ENCODE peak calls at places on chromosome 10, in eight cellular contexts. C is GM23338, O is heart right ventricle, F is astrocyte, V is lower leg skin, L is GM12865, E is body of pancreas, A is neural progenitor cell. T is an unnamed sample.

GRCh38 chr10:3987142-3987974 is 202.3 kb upstream of the KLF6 start:
- DNase-seq in V (no peak), L (no peak), A (no peak), C (no peak), E (no peak), F (peak), O (no peak), T (peak)

GRCh38 chr10:123972481-123973401 is 81.1 kb upstream of the CPXM2 start:
- DNase-seq in A (peak), V (peak), E (no peak), O (no peak), L (no peak), C (peak), F (no peak), T (no peak)

GRCh38 chr10:43120948-43121290 is 17.3 kb upstream of the CSGALNACT2 start:
- DNase-seq in V (peak), E (no peak), F (no peak), O (no peak), C (no peak), A (no peak), L (peak), T (no peak)

GRCh38 chr10:96287392-96288105 is 16.2 kb upstream of the BLNK start:
- DNase-seq in O (no peak), V (no peak), C (no peak), A (no peak), E (peak), F (no peak), L (peak), T (peak)

GRCh38 chr10:70498970-70499828 is 20.6 kb downstream of the PALD1 start:
- DNase-seq in C (peak), L (no peak), O (no peak), A (peak), V (no peak), F (no peak), E (no peak), T (no peak)

GRCh38 chr10:4351723-4352565 is 474.1 kb upstream of the AKR1E2 start:
- DNase-seq in C (no peak), A (no peak), O (no peak), V (no peak), E (no peak), L (no peak), F (peak), T (peak)

GRCh38 chr10:124681091-124681490 is 63.1 kb downstream of the FAM53B start:
- DNase-seq in O (no peak), C (no peak), A (no peak), V (no peak), L (no peak), F (no peak), E (no peak), T (no peak)

GRCh38 chr10:52128056-52128683 is 185.9 kb upstream of the DKK1 start:
- DNase-seq in V (no peak), L (no peak), C (peak), A (peak), E (no peak), O (peak), F (no peak), T (no peak)

GRCh38 chr10:124231188-124232135 is 138.1 kb upstream of the CHST15 start:
- DNase-seq in O (no peak), A (no peak), E (no peak), L (peak), V (peak), F (no peak), C (no peak), T (no peak)

GRCh38 chr10:109992485-109992884 is 15.3 kb upstream of the ADD3 start:
- DNase-seq in V (no peak), E (no peak), L (no peak), A (no peak), O (no peak), F (peak), C (no peak), T (peak)

GRCh38 chr10:44983066-44983894 is 4.7 kb upstream of the DEPP1 start:
- DNase-seq in L (no peak), O (no peak), A (no peak), V (peak), F (no peak), E (peak), C (no peak), T (no peak)

GRCh38 chr10:115095758-115096157 is 2.6 kb downstream of the ATRNL1 start:
- DNase-seq in V (no peak), F (no peak), A (no peak), O (no peak), L (no peak), E (no peak), C (no peak), T (no peak)

GRCh38 chr10:115092555-115093285 is 445 bp upstream of the ATRNL1 start:
- DNase-seq in C (peak), F (peak), E (peak), A (peak), O (peak), V (no peak), L (peak), T (peak)

GRCh38 chr10:115093776-115094361 is 704 bp downstream of the ATRNL1 start:
- DNase-seq in E (peak), V (no peak), L (peak), F (no peak), O (no peak), C (peak), A (peak), T (no peak)

GRCh38 chr10:115093286-115093775 is at the start of gene ATRNL1:
- DNase-seq in F (no peak), C (peak), V (no peak), O (peak), A (peak), L (peak), E (peak), T (no peak)

DNA sequence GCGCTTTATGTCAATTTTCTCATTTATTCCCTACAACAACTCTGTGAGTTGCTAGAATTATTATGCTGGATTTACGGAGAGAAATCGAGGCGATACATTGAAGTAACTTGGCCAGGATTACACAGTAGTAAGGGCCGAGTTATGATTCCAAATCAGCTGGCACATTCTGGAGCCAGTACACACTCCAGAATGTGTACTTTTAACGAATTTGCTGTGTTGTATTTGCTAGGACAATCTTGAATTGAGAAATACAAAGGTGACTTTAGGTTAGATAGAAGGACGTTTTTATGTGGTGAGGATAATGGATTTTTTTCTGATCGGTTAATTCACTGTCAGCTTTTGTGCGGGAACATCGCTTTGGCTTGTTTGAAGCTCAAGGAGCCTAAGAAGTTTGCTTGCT is 1.4 kb downstream of the ATRNL1 start:
- DNase-seq in O (no peak), A (no peak), V (no peak), F (no peak), L (no peak), E (no peak), C (no peak), T (no peak)
- H3K4me3 ChIP-seq in O (no peak), A (peak), V (no peak), F (no peak), L (no peak), E (no peak), C (peak), T (no peak)

GRCh38 chr10:100934084-100934659 is 21.4 kb downstream of the SLF2 start:
- DNase-seq in A (no peak), E (no peak), L (peak), V (no peak), C (peak), F (no peak), O (no peak), T (no peak)
- TF ChIP-seq CTCF in A (peak), E (peak), L (peak), V (no peak), C (peak), F (peak), O (peak), T (peak)

GRCh38 chr10:98038333-98038732 is 7.9 kb upstream of the CRTAC1 start:
- DNase-seq in F (no peak), O (no peak), E (no peak), V (no peak), L (no peak), A (peak), C (peak), T (no peak)

GRCh38 chr10:98035599-98035998 is 5.2 kb upstream of the CRTAC1 start:
- DNase-seq in F (no peak), A (no peak), C (no peak), V (no peak), E (no peak), L (no peak), O (no peak), T (no peak)

GRCh38 chr10:98041352-98042043 is 11.1 kb upstream of the CRTAC1 start:
- DNase-seq in C (peak), V (peak), O (peak), F (peak), L (peak), E (peak), A (peak), T (peak)

GRCh38 chr10:98039690-98040381 is 9.4 kb upstream of the CRTAC1 start:
- DNase-seq in O (no peak), E (no peak), L (no peak), F (no peak), V (no peak), C (no peak), A (no peak), T (no peak)
- H3K4me3 ChIP-seq in O (no peak), E (no peak), L (no peak), F (no peak), V (no peak), C (no peak), A (no peak), T (no peak)

GRCh38 chr10:86635402-86635801 is 18.9 kb upstream of the OPN4 start:
- DNase-seq in C (no peak), V (no peak), A (no peak), L (no peak), E (no peak), O (no peak), F (peak), T (peak)

GRCh38 chr10:86630079-86630478 is 24.3 kb upstream of the OPN4 start:
- DNase-seq in A (no peak), V (no peak), E (no peak), F (no peak), O (peak), L (no peak), C (no peak), T (peak)

GRCh38 chr10:86632951-86633350 is 21.4 kb upstream of the OPN4 start:
- DNase-seq in O (no peak), F (no peak), E (no peak), C (no peak), L (no peak), V (no peak), A (no peak), T (no peak)

DNA sequence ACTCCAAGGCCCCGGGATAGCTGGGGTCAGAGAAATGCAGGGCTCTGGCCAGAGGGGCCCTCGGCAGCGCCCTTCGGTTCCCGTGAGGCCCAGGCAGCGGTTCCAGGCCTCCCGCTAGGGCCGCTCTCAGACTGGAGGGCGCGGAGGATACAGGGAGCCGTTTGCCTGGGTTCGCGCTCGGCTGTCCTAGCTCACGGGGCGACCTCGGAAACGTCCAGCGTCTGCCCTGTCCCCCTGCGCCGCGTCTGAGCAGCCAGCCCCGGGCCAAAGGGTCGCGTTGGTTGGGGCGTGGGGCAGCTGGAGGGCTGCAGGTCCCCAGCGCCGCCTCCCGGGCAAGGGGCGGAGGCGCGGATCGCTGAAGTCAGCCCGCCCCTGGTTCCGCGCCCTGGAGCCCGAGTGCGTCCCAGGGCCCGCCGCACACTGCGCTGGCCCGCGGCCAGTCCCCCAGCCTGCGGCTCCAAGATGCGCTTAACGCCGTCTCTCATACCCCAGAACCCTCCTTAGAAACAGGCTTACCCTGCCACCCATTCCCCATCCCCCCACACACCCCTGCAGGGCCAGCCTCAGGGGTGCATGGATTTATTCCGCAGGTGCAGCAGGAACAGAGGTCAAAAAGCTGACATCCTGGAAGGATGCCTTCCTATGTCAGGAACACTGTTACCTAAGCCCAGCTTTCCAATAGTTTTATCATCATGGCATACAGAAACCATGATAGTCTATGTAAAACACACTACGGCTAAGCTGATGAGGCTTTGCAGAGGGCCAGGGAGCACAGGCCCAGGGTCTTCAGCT is 22.1 kb upstream of the OPN4 start:
- DNase-seq in O (peak), L (no peak), C (peak), F (no peak), E (no peak), V (no peak), A (peak), T (peak)
- TF ChIP-seq CTCF in O (peak), L (no peak), C (peak), F (no peak), E (no peak), V (no peak), A (peak), T (no peak)

DNA sequence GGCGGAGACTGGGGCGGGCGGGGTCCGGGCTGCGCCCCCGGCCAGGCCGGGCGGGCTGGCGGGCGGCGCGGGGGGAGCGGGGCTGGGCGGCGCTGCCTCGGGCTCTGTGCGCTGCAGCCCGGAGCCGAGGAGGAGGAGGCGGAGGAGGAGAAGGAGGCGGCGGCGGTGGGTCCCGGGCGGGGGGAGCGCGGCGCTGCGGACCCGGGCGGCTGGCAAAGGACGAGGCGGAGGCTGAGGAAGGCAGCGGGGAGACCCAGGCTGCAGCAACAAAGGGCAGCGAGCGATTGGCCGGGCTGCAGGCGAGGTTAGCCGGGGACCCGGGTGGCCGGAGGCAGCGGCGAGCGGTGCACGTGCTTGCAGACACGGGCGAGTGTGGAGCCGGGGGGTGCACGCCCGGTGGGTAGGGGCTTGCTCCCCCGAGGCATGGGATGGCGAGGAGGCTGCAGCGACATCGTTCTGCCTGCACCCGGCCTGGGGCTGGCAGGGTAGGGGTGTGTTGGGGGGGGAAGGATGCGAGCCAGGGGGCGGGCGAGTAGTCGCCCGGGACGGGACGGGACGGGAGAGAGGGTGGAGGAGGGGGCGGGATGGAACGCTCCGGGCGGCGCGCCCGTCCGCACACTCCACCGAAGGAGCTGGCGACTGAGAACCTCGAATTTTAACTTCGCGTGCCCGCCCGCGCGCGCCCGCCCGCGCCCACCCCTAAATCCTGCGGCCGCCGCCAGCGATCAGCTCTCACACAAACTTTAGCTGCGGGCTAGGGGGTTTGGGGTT is 844 bp upstream of the KAT6B start:
- DNase-seq in L (no peak), V (peak), O (peak), A (peak), E (no peak), F (no peak), C (peak), T (no peak)
- H3K4me3 ChIP-seq in L (peak), V (peak), O (peak), A (peak), E (peak), F (peak), C (peak), T (peak)

DNA sequence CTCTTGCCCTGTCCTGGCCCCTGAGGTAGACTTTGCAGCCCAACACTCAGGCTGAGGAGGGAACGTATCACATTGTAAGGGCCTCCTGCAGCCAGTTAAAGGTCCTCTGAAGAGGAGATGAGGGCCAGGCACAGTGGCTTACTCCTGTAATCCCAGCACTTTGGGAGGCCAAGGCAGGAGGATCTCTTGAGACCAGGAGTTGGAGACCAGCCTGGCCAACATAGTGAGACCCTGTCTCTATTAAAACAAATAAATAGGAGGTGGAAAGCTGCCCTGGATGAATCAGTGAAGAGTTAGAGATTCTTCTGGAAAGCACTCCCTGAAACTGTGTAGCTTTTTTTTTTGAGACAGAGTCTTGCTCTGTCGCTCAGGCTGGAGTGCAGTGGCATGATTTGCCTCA is 2.3 kb upstream of the C10orf62 start:
- DNase-seq in A (no peak), F (no peak), L (no peak), C (no peak), O (no peak), E (no peak), V (no peak), T (no peak)
- TF ChIP-seq CTCF in A (no peak), F (no peak), L (no peak), C (no peak), O (no peak), E (no peak), V (no peak), T (no peak)

DNA sequence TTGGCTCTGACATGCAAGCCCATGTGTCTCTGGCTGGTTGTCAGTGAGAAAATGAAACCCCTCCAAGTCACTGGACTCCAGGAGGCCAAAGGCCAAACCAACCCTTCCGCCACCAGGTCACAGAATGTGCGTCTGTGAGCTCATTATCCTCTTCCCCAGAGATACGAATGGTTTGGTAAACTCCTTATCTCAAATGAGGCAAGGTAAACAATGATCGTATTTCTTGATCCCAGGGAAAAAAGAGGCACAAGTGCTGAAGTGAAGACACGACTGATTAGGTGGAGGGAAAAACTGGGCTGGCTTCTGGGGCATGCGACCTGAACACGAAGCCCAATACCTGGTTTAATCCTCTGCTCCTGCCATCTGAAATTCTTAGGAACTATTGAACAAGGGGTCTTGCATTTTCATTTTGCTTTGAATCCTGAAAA is 70.6 kb upstream of the ARID5B start:
- DNase-seq in L (no peak), E (no peak), F (no peak), C (no peak), V (no peak), O (no peak), A (no peak), T (no peak)
- H3K4me3 ChIP-seq in L (no peak), E (no peak), F (no peak), C (no peak), V (no peak), O (no peak), A (no peak), T (no peak)

GRCh38 chr10:2625094-2625493 is 442.3 kb upstream of the PFKP start:
- DNase-seq in O (no peak), V (no peak), F (no peak), A (no peak), C (no peak), L (no peak), E (no peak), T (no peak)

GRCh38 chr10:2619927-2620326 is 447.4 kb upstream of the PFKP start:
- DNase-seq in C (no peak), L (no peak), O (no peak), F (no peak), A (no peak), E (no peak), V (no peak), T (no peak)

GRCh38 chr10:2623675-2624274 is 443.6 kb upstream of the PFKP start:
- DNase-seq in L (no peak), F (no peak), E (no peak), C (no peak), A (no peak), V (no peak), O (no peak), T (no peak)

GRCh38 chr10:2620827-2621521 is 446.4 kb upstream of the PFKP start:
- DNase-seq in L (no peak), O (no peak), V (no peak), F (no peak), A (peak), E (no peak), C (peak), T (no peak)

GRCh38 chr10:2619472-2619871 is 447.9 kb upstream of the PFKP start:
- DNase-seq in C (peak), L (peak), O (no peak), F (no peak), E (no peak), V (no peak), A (peak), T (no peak)
- TF ChIP-seq CTCF in C (peak), L (peak), O (no peak), F (peak), E (no peak), V (no peak), A (peak), T (no peak)

GRCh38 chr10:71737356-71738172 is 18.0 kb upstream of the C10orf105 start:
- DNase-seq in E (no peak), C (no peak), V (no peak), L (no peak), A (no peak), F (no peak), O (no peak), T (peak)
- H3K4me3 ChIP-seq in E (no peak), C (no peak), V (no peak), L (no peak), A (no peak), F (no peak), O (no peak), T (no peak)